ENCODE peak calls at places on chromosomes 12 and 14, in nine cellular contexts. One of them, this sample, is unnamed.

GRCh38 chr12:52007158-52007921 is 594 bp downstream of the TAMALIN start:
- DNase-seq in A673: peak
- DNase-seq in Caco-2: no peak
- DNase-seq in HTR-8/SVneo: no peak
- DNase-seq in aorta: peak
- DNase-seq in hippocampal formation: no peak
- DNase-seq in DMS153: no peak
- DNase-seq in RPMI7951: no peak
- DNase-seq in EL: no peak
- DNase-seq in this sample: peak

GRCh38 chr12:25957898-25958253 is 606 bp upstream of the RASSF8 start:
- DNase-seq in HTR-8/SVneo: no peak
- DNase-seq in DMS153: no peak
- DNase-seq in RPMI7951: peak
- DNase-seq in hippocampal formation: no peak
- DNase-seq in Caco-2: no peak
- DNase-seq in EL: peak
- DNase-seq in aorta: no peak
- DNase-seq in A673: peak
- DNase-seq in this sample: no peak

GRCh38 chr12:56377310-56377988 is 14.8 kb upstream of the APOF start:
- DNase-seq in aorta: no peak
- DNase-seq in A673: no peak
- DNase-seq in hippocampal formation: no peak
- DNase-seq in RPMI7951: peak
- DNase-seq in DMS153: no peak
- DNase-seq in Caco-2: no peak
- DNase-seq in HTR-8/SVneo: peak
- DNase-seq in EL: peak
- DNase-seq in this sample: no peak

GRCh38 chr12:94109154-94109553 is 39.2 kb upstream of the PLXNC1 start:
- DNase-seq in EL: peak
- DNase-seq in Caco-2: no peak
- DNase-seq in RPMI7951: peak
- DNase-seq in A673: no peak
- DNase-seq in HTR-8/SVneo: peak
- DNase-seq in aorta: no peak
- DNase-seq in hippocampal formation: no peak
- DNase-seq in DMS153: no peak
- DNase-seq in this sample: no peak

GRCh38 chr14:92759300-92759678 is 10.9 kb upstream of the LGMN start:
- DNase-seq in EL: peak
- DNase-seq in RPMI7951: peak
- DNase-seq in HTR-8/SVneo: no peak
- DNase-seq in DMS153: no peak
- DNase-seq in hippocampal formation: no peak
- DNase-seq in Caco-2: peak
- DNase-seq in A673: peak
- DNase-seq in aorta: no peak
- DNase-seq in this sample: no peak

GRCh38 chr14:49946320-49947141 is 53.6 kb downstream of the ARF6 start:
- DNase-seq in HTR-8/SVneo: peak
- DNase-seq in hippocampal formation: no peak
- DNase-seq in DMS153: peak
- DNase-seq in aorta: no peak
- DNase-seq in A673: peak
- DNase-seq in RPMI7951: peak
- DNase-seq in Caco-2: no peak
- DNase-seq in EL: peak
- DNase-seq in this sample: no peak

GRCh38 chr12:90037740-90038139 is 329.1 kb upstream of the ATP2B1 start:
- DNase-seq in hippocampal formation: no peak
- DNase-seq in HTR-8/SVneo: no peak
- DNase-seq in Caco-2: no peak
- DNase-seq in EL: peak
- DNase-seq in RPMI7951: no peak
- DNase-seq in DMS153: no peak
- DNase-seq in aorta: no peak
- DNase-seq in A673: peak
- DNase-seq in this sample: no peak

GRCh38 chr12:72178871-72179270 is 93.3 kb upstream of the TRHDE start:
- DNase-seq in Caco-2: no peak
- DNase-seq in aorta: no peak
- DNase-seq in hippocampal formation: no peak
- DNase-seq in HTR-8/SVneo: no peak
- DNase-seq in A673: no peak
- DNase-seq in DMS153: no peak
- DNase-seq in EL: no peak
- DNase-seq in RPMI7951: no peak
- DNase-seq in this sample: no peak

GRCh38 chr12:108302471-108303311 is 36.4 kb downstream of the CMKLR1 start:
- DNase-seq in EL: peak
- DNase-seq in HTR-8/SVneo: no peak
- DNase-seq in hippocampal formation: no peak
- DNase-seq in DMS153: no peak
- DNase-seq in RPMI7951: peak
- DNase-seq in aorta: peak
- DNase-seq in Caco-2: peak
- DNase-seq in A673: no peak
- DNase-seq in this sample: peak